ENCODE peak calls at places on chromosomes 13 and 19, in five cellular contexts. M is trophoblast cell, A is H1, F is IMR-90, X is neuronal stem cell. W is an unnamed sample.

GRCh38 chr13:99143904-99144303 is 56.8 kb upstream of the UBAC2 start:
- DNase-seq in M (no peak), A (no peak), F (no peak), X (no peak), W (no peak)

GRCh38 chr13:21218351-21219043 is 42.0 kb downstream of the MRPL57 start:
- DNase-seq in M (no peak), A (no peak), F (no peak), X (no peak), W (no peak)

GRCh38 chr13:98688373-98688772 is 64.1 kb downstream of the SLC15A1 start:
- DNase-seq in M (peak; percentile 13), A (no peak), F (no peak), X (no peak), W (no peak)

GRCh38 chr19:395467-395866 is 13.5 kb downstream of the C2CD4C start:
- DNase-seq in M (no peak), A (no peak), F (no peak), X (no peak), W (no peak)

GRCh38 chr13:32259116-32259515 is 56.0 kb downstream of the ZAR1L start:
- DNase-seq in M (no peak), A (no peak), F (no peak), X (no peak), W (no peak)

GRCh38 chr13:112733661-112734379 is 44.0 kb downstream of the ATP11A start:
- DNase-seq in M (peak; percentile 49), A (no peak), F (no peak), X (peak; percentile 74), W (no peak)

GRCh38 chr13:21800847-21801616 is 130.2 kb downstream of the FGF9 start:
- DNase-seq in M (no peak), A (no peak), F (peak; percentile 24), X (no peak), W (no peak)

GRCh38 chr13:66003558-66003957 is 1226.6 kb downstream of the PCDH9 start:
- DNase-seq in M (no peak), A (no peak), F (no peak), X (no peak), W (no peak)

GRCh38 chr19:55554749-55555152 is 9.4 kb upstream of the SBK3 start:
- DNase-seq in M (no peak), A (no peak), F (no peak), X (no peak), W (no peak)

GRCh38 chr19:17952041-17952976 is 14.6 kb upstream of the KCNN1 start:
- DNase-seq in M (no peak), A (no peak), F (no peak), X (no peak), W (no peak)

GRCh38 chr19:17950310-17951150 is 16.4 kb upstream of the KCNN1 start:
- DNase-seq in M (peak; percentile 29), A (no peak), F (no peak), X (no peak), W (no peak)

GRCh38 chr19:17949956-17950309 is 17.0 kb upstream of the KCNN1 start:
- DNase-seq in M (peak; percentile 37), A (no peak), F (no peak), X (no peak), W (peak; percentile 29)

GRCh38 chr19:17953316-17953801 is 13.5 kb upstream of the KCNN1 start:
- DNase-seq in M (no peak), A (no peak), F (no peak), X (no peak), W (no peak)

GRCh38 chr19:17951151-17952040 is 15.5 kb upstream of the KCNN1 start:
- DNase-seq in M (no peak), A (no peak), F (no peak), X (no peak), W (no peak)
- H3K18ac ChIP-seq in M (no peak overlapping the region), A (peak overlapping the region; percentile 68), F (no peak overlapping the region), X (peak overlapping the region; percentile 85), W (no peak overlapping the region)

GRCh38 chr19:38306236-38306635 is 2.2 kb downstream of the C19orf33 start:
- DNase-seq in M (no peak), A (no peak), F (no peak), X (no peak), W (no peak)
- H3K4me3 ChIP-seq in M (no peak overlapping the region), A (no peak overlapping the region), F (no peak overlapping the region), X (no peak overlapping the region), W (no peak overlapping the region)

GRCh38 chr19:45471866-45472556 is 4.2 kb downstream of the FOSB start:
- DNase-seq in M (peak; percentile 77), A (no peak), F (no peak), X (no peak), W (peak; percentile 88)

GRCh38 chr19:45469132-45469834 is 1.5 kb downstream of the FOSB start:
- DNase-seq in M (peak; percentile 68), A (no peak), F (peak; percentile 92), X (peak; percentile 95), W (peak; percentile 75)

GRCh38 chr19:45471116-45471865 is 3.5 kb downstream of the FOSB start:
- DNase-seq in M (peak; percentile 59), A (no peak), F (no peak), X (no peak), W (peak; percentile 80)

GRCh38 chr19:45469835-45470146 is 2.0 kb downstream of the FOSB start:
- DNase-seq in M (peak; percentile 57), A (no peak), F (no peak), X (no peak), W (no peak)

DNA sequence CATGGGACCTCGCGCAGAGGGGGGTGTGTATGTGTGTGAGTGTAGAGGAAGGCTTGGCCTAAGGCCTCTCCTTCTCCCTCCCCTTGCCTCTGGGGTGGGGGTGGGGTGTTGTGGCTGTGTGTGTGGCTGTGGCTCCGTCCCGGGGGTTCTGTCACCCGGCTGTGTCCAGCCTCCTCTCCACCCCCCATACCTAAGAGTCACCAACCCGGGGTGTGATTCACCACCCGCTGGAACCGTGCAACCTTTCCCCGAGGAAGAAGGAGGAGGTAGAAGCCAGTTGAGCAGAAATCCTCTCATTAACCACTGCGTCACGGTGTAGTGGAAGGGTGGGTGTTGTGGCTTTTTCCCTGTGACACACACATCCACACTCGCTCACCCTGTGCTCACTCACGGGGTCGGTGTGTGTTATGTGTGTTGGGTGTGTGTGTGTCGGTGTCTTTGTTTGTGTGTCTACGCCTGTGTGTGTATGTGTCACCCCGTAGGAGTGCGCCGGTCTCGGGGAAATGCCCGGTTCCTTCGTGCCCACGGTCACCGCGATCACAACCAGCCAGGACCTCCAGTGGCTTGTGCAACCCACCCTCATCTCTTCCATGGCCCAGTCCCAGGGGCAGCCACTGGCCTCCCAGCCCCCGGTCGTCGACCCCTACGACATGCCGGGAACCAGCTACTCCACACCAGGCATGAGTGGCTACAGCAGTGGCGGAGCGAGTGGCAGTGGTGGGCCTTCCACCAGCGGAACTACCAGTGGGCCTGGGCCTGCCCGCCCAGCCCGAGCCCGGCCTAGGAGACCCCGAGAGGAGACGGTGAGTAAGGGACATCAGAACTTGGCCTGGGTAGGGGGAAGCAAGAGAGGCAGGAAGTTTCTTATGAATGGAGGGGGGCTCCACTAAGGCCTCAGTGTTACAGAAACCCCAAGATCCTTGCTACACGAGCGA is 2.6 kb downstream of the FOSB start:
- DNase-seq in M (peak; percentile 65), A (no peak), F (peak; percentile 67), X (no peak), W (peak; percentile 83)
- H3K14ac ChIP-seq in M (no peak overlapping the region), A (no peak overlapping the region), F (peak overlapping the region; percentile 59), X (no peak overlapping the region), W (no peak overlapping the region)

DNA sequence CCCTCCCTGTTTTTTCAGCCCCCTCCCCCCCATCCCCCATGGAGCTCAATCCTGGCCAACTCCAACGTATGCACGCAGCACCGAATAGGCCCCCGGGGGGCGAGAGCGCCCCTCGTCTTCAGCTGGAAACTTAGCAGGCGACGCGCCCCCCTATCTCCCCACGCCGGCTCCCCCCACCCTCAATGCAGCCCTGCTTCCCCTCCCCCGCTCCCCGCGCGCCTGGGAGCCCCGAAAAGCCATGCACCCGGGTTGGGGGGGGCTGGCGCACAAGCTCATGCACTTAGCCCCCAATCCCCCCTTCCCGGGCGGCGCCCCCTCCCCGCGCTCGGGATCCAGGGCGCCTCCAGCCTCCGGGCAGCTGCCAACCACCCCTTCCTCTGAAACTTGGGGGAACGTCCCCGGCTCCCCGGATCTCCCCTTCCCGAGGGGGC is 508 bp downstream of the ZBTB7A start:
- DNase-seq in M (no peak), A (no peak), F (no peak), X (no peak), W (no peak)
- H3K18ac ChIP-seq in M (peak overlapping the region; percentile 92), A (no peak overlapping the region), F (peak overlapping the region; percentile 38), X (peak overlapping the region; percentile 94), W (peak overlapping the region; percentile 97)

GRCh38 chr19:31348416-31349159 is 648 bp downstream of the TSHZ3 start:
- DNase-seq in M (no peak), A (no peak), F (no peak), X (no peak), W (peak; percentile 56)
- H3K4me3 ChIP-seq in M (peak overlapping the region; percentile 85), A (peak overlapping the region; percentile 70), F (peak overlapping the region; percentile 93), X (peak overlapping the region; percentile 82), W (peak overlapping the region; percentile 93)

W was measured in mesenchymal stem cell.